ENCODE peak calls at places on chromosomes 7 and 10, in six cellular contexts. One of them, this sample, is unnamed.

GRCh38 chr10:45374451-45375052 is 536 bp downstream of the ALOX5 start:
- DNase-seq in activated naive CD4-positive, alpha-beta T cell: no peak
- DNase-seq in activated CD4-positive, alpha-beta T cell treated with anti-CD3 and anti-CD28 coated beads for 24 hours: no peak
- DNase-seq in Ammon's horn: no peak
- DNase-seq in ureter: peak
- DNase-seq in NCI-H1092 treated with DMSO at 0.1 percent for 48 hours: no peak
- DNase-seq in this sample: no peak

GRCh38 chr10:1476106-1476803 is 261.1 kb downstream of the ADARB2 start:
- DNase-seq in activated naive CD4-positive, alpha-beta T cell: no peak
- DNase-seq in activated CD4-positive, alpha-beta T cell treated with anti-CD3 and anti-CD28 coated beads for 24 hours: no peak
- DNase-seq in Ammon's horn: no peak
- DNase-seq in ureter: no peak
- DNase-seq in NCI-H1092 treated with DMSO at 0.1 percent for 48 hours: peak
- DNase-seq in this sample: no peak

GRCh38 chr7:6031567-6031966 is 391 bp downstream of the ANKRD61 start:
- DNase-seq in activated naive CD4-positive, alpha-beta T cell: no peak
- DNase-seq in activated CD4-positive, alpha-beta T cell treated with anti-CD3 and anti-CD28 coated beads for 24 hours: no peak
- DNase-seq in Ammon's horn: no peak
- DNase-seq in ureter: no peak
- DNase-seq in NCI-H1092 treated with DMSO at 0.1 percent for 48 hours: no peak
- DNase-seq in this sample: no peak

GRCh38 chr7:64400401-64400800 is 86.6 kb downstream of the ZNF736 start:
- DNase-seq in activated naive CD4-positive, alpha-beta T cell: no peak
- DNase-seq in activated CD4-positive, alpha-beta T cell treated with anti-CD3 and anti-CD28 coated beads for 24 hours: no peak
- DNase-seq in Ammon's horn: no peak
- DNase-seq in ureter: no peak
- DNase-seq in NCI-H1092 treated with DMSO at 0.1 percent for 48 hours: no peak
- DNase-seq in this sample: no peak

GRCh38 chr10:43881657-43882056 is 233.0 kb upstream of the ZNF32 start:
- DNase-seq in activated naive CD4-positive, alpha-beta T cell: no peak
- DNase-seq in activated CD4-positive, alpha-beta T cell treated with anti-CD3 and anti-CD28 coated beads for 24 hours: no peak
- DNase-seq in Ammon's horn: no peak
- DNase-seq in ureter: no peak
- DNase-seq in NCI-H1092 treated with DMSO at 0.1 percent for 48 hours: no peak
- DNase-seq in this sample: no peak

GRCh38 chr10:7107287-7107686 is 303.5 kb downstream of the SFMBT2 start:
- DNase-seq in activated naive CD4-positive, alpha-beta T cell: no peak
- DNase-seq in activated CD4-positive, alpha-beta T cell treated with anti-CD3 and anti-CD28 coated beads for 24 hours: no peak
- DNase-seq in Ammon's horn: no peak
- DNase-seq in ureter: no peak
- DNase-seq in NCI-H1092 treated with DMSO at 0.1 percent for 48 hours: no peak
- DNase-seq in this sample: no peak

GRCh38 chr10:82628373-82628772 is 753.4 kb downstream of the NRG3 start:
- DNase-seq in activated naive CD4-positive, alpha-beta T cell: no peak
- DNase-seq in activated CD4-positive, alpha-beta T cell treated with anti-CD3 and anti-CD28 coated beads for 24 hours: no peak
- DNase-seq in Ammon's horn: no peak
- DNase-seq in ureter: no peak
- DNase-seq in NCI-H1092 treated with DMSO at 0.1 percent for 48 hours: no peak
- DNase-seq in this sample: no peak

GRCh38 chr7:9036080-9036479 is 602.7 kb downstream of the NXPH1 start:
- DNase-seq in activated naive CD4-positive, alpha-beta T cell: no peak
- DNase-seq in activated CD4-positive, alpha-beta T cell treated with anti-CD3 and anti-CD28 coated beads for 24 hours: no peak
- DNase-seq in Ammon's horn: no peak
- DNase-seq in ureter: no peak
- DNase-seq in NCI-H1092 treated with DMSO at 0.1 percent for 48 hours: no peak
- DNase-seq in this sample: no peak

GRCh38 chr10:28343252-28343651 is 40.4 kb upstream of the MPP7 start:
- DNase-seq in activated naive CD4-positive, alpha-beta T cell: no peak
- DNase-seq in activated CD4-positive, alpha-beta T cell treated with anti-CD3 and anti-CD28 coated beads for 24 hours: no peak
- DNase-seq in Ammon's horn: no peak
- DNase-seq in ureter: no peak
- DNase-seq in NCI-H1092 treated with DMSO at 0.1 percent for 48 hours: no peak
- DNase-seq in this sample: no peak

GRCh38 chr7:27900006-27900405 is 160.0 kb downstream of the TAX1BP1 start:
- DNase-seq in activated naive CD4-positive, alpha-beta T cell: no peak
- DNase-seq in activated CD4-positive, alpha-beta T cell treated with anti-CD3 and anti-CD28 coated beads for 24 hours: no peak
- DNase-seq in Ammon's horn: no peak
- DNase-seq in ureter: no peak
- DNase-seq in NCI-H1092 treated with DMSO at 0.1 percent for 48 hours: no peak
- DNase-seq in this sample: no peak

GRCh38 chr10:31466313-31466712 is 147.3 kb downstream of the ZEB1 start:
- DNase-seq in activated naive CD4-positive, alpha-beta T cell: no peak
- DNase-seq in activated CD4-positive, alpha-beta T cell treated with anti-CD3 and anti-CD28 coated beads for 24 hours: no peak
- DNase-seq in Ammon's horn: no peak
- DNase-seq in ureter: no peak
- DNase-seq in NCI-H1092 treated with DMSO at 0.1 percent for 48 hours: no peak
- DNase-seq in this sample: no peak

GRCh38 chr7:137209151-137209822 is 134.2 kb downstream of the PTN start:
- DNase-seq in activated naive CD4-positive, alpha-beta T cell: no peak
- DNase-seq in activated CD4-positive, alpha-beta T cell treated with anti-CD3 and anti-CD28 coated beads for 24 hours: no peak
- DNase-seq in Ammon's horn: no peak
- DNase-seq in ureter: no peak
- DNase-seq in NCI-H1092 treated with DMSO at 0.1 percent for 48 hours: no peak
- DNase-seq in this sample: no peak

GRCh38 chr7:72504057-72504456 is 91.9 kb upstream of the CALN1 start:
- DNase-seq in activated naive CD4-positive, alpha-beta T cell: no peak
- DNase-seq in activated CD4-positive, alpha-beta T cell treated with anti-CD3 and anti-CD28 coated beads for 24 hours: no peak
- DNase-seq in Ammon's horn: no peak
- DNase-seq in ureter: no peak
- DNase-seq in NCI-H1092 treated with DMSO at 0.1 percent for 48 hours: no peak
- DNase-seq in this sample: no peak

GRCh38 chr10:71835671-71836593 is 15.1 kb downstream of the PSAP start:
- DNase-seq in activated naive CD4-positive, alpha-beta T cell: no peak
- DNase-seq in activated CD4-positive, alpha-beta T cell treated with anti-CD3 and anti-CD28 coated beads for 24 hours: no peak
- DNase-seq in Ammon's horn: peak
- DNase-seq in ureter: no peak
- DNase-seq in NCI-H1092 treated with DMSO at 0.1 percent for 48 hours: peak
- DNase-seq in this sample: no peak

GRCh38 chr7:128904381-128905197 is 5.9 kb downstream of the KCP start:
- DNase-seq in activated naive CD4-positive, alpha-beta T cell: no peak
- DNase-seq in activated CD4-positive, alpha-beta T cell treated with anti-CD3 and anti-CD28 coated beads for 24 hours: no peak
- DNase-seq in Ammon's horn: peak
- DNase-seq in ureter: no peak
- DNase-seq in NCI-H1092 treated with DMSO at 0.1 percent for 48 hours: peak
- DNase-seq in this sample: peak

GRCh38 chr10:117543245-117543998 is 876 bp downstream of the EMX2 start:
- DNase-seq in activated naive CD4-positive, alpha-beta T cell: no peak
- DNase-seq in activated CD4-positive, alpha-beta T cell treated with anti-CD3 and anti-CD28 coated beads for 24 hours: no peak
- DNase-seq in Ammon's horn: no peak
- DNase-seq in ureter: no peak
- DNase-seq in NCI-H1092 treated with DMSO at 0.1 percent for 48 hours: no peak
- DNase-seq in this sample: peak

GRCh38 chr10:71746344-71747037 is 26.8 kb downstream of the VSIR start:
- DNase-seq in activated naive CD4-positive, alpha-beta T cell: no peak
- DNase-seq in activated CD4-positive, alpha-beta T cell treated with anti-CD3 and anti-CD28 coated beads for 24 hours: no peak
- DNase-seq in Ammon's horn: no peak
- DNase-seq in ureter: peak
- DNase-seq in NCI-H1092 treated with DMSO at 0.1 percent for 48 hours: no peak
- DNase-seq in this sample: no peak

GRCh38 chr10:93757766-93758509 is at the start of gene LGI1:
- DNase-seq in activated naive CD4-positive, alpha-beta T cell: no peak
- DNase-seq in activated CD4-positive, alpha-beta T cell treated with anti-CD3 and anti-CD28 coated beads for 24 hours: no peak
- DNase-seq in Ammon's horn: peak
- DNase-seq in ureter: no peak
- DNase-seq in NCI-H1092 treated with DMSO at 0.1 percent for 48 hours: no peak
- DNase-seq in this sample: peak

GRCh38 chr7:93337047-93337446 is 104.9 kb downstream of the VPS50 start:
- DNase-seq in activated naive CD4-positive, alpha-beta T cell: no peak
- DNase-seq in activated CD4-positive, alpha-beta T cell treated with anti-CD3 and anti-CD28 coated beads for 24 hours: no peak
- DNase-seq in Ammon's horn: no peak
- DNase-seq in ureter: no peak
- DNase-seq in NCI-H1092 treated with DMSO at 0.1 percent for 48 hours: no peak
- DNase-seq in this sample: no peak

GRCh38 chr7:145169908-145170307 is 334.1 kb upstream of the TPK1 start:
- DNase-seq in activated naive CD4-positive, alpha-beta T cell: no peak
- DNase-seq in activated CD4-positive, alpha-beta T cell treated with anti-CD3 and anti-CD28 coated beads for 24 hours: no peak
- DNase-seq in Ammon's horn: no peak
- DNase-seq in ureter: no peak
- DNase-seq in NCI-H1092 treated with DMSO at 0.1 percent for 48 hours: peak
- DNase-seq in this sample: peak

GRCh38 chr10:3477683-3478082 is 305.1 kb upstream of the PITRM1 start:
- DNase-seq in activated naive CD4-positive, alpha-beta T cell: no peak
- DNase-seq in activated CD4-positive, alpha-beta T cell treated with anti-CD3 and anti-CD28 coated beads for 24 hours: no peak
- DNase-seq in Ammon's horn: no peak
- DNase-seq in ureter: no peak
- DNase-seq in NCI-H1092 treated with DMSO at 0.1 percent for 48 hours: no peak
- DNase-seq in this sample: no peak

GRCh38 chr7:44294325-44295069 is 30.9 kb downstream of the CAMK2B start:
- DNase-seq in activated naive CD4-positive, alpha-beta T cell: no peak
- DNase-seq in activated CD4-positive, alpha-beta T cell treated with anti-CD3 and anti-CD28 coated beads for 24 hours: no peak
- DNase-seq in Ammon's horn: peak
- DNase-seq in ureter: peak
- DNase-seq in NCI-H1092 treated with DMSO at 0.1 percent for 48 hours: no peak
- DNase-seq in this sample: no peak

GRCh38 chr7:49783446-49783845 is 10.0 kb downstream of the VWC2 start:
- DNase-seq in activated naive CD4-positive, alpha-beta T cell: no peak
- DNase-seq in activated CD4-positive, alpha-beta T cell treated with anti-CD3 and anti-CD28 coated beads for 24 hours: no peak
- DNase-seq in Ammon's horn: peak
- DNase-seq in ureter: peak
- DNase-seq in NCI-H1092 treated with DMSO at 0.1 percent for 48 hours: no peak
- DNase-seq in this sample: no peak

GRCh38 chr10:95242581-95243317 is 48.1 kb downstream of the PDLIM1 start:
- DNase-seq in activated naive CD4-positive, alpha-beta T cell: no peak
- DNase-seq in activated CD4-positive, alpha-beta T cell treated with anti-CD3 and anti-CD28 coated beads for 24 hours: no peak
- DNase-seq in Ammon's horn: peak
- DNase-seq in ureter: no peak
- DNase-seq in NCI-H1092 treated with DMSO at 0.1 percent for 48 hours: peak
- DNase-seq in this sample: peak

GRCh38 chr7:66376264-66376945 is 171.3 kb downstream of the TPST1 start:
- DNase-seq in activated naive CD4-positive, alpha-beta T cell: no peak
- DNase-seq in activated CD4-positive, alpha-beta T cell treated with anti-CD3 and anti-CD28 coated beads for 24 hours: no peak
- DNase-seq in Ammon's horn: no peak
- DNase-seq in ureter: no peak
- DNase-seq in NCI-H1092 treated with DMSO at 0.1 percent for 48 hours: no peak
- DNase-seq in this sample: no peak

This sample was measured in NCI-H146.